ENCODE peak calls at places on chromosomes 11 and 22, in six cellular contexts. F, W, L, S, E and Q are unnamed samples.

GRCh38 chr11:9626778-9627394 is 37.0 kb upstream of the SWAP70 start:
- DNase-seq in S (peak), W (no peak), L (no peak), F (no peak), E (no peak), Q (no peak)

GRCh38 chr22:38267086-38267485 is 5.7 kb downstream of the TMEM184B start:
- DNase-seq in L (no peak), W (no peak), E (no peak), F (no peak), S (no peak), Q (no peak)

GRCh38 chr22:49305215-49305965 is 522.3 kb downstream of the BRD1 start:
- DNase-seq in E (peak), L (peak), S (no peak), W (peak), F (no peak), Q (peak)

GRCh38 chr22:28222066-28222465 is 303.0 kb upstream of the PITPNB start:
- DNase-seq in L (no peak), S (no peak), F (no peak), E (no peak), W (no peak), Q (no peak)

GRCh38 chr22:19709063-19709769 is 5.1 kb upstream of the SEPTIN5 start:
- DNase-seq in F (no peak), E (no peak), S (no peak), L (no peak), W (peak), Q (no peak)

GRCh38 chr11:32581556-32581955 is 2.1 kb upstream of the EIF3M start:
- DNase-seq in F (no peak), L (no peak), S (no peak), W (no peak), E (no peak), Q (no peak)

GRCh38 chr11:76621866-76622265 is 48.7 kb downstream of the LRRC32 start:
- DNase-seq in L (no peak), S (no peak), E (no peak), W (no peak), F (no peak), Q (no peak)

GRCh38 chr11:64186205-64187165 is 514 bp downstream of the STIP1 start:
- DNase-seq in E (no peak), F (no peak), S (no peak), L (peak), W (no peak), Q (no peak)

GRCh38 chr22:23083315-23084021 is 13.1 kb downstream of the GNAZ start:
- DNase-seq in S (no peak), E (no peak), W (no peak), F (no peak), L (no peak), Q (no peak)

GRCh38 chr11:35721576-35722341 is 59.2 kb downstream of the TRIM44 start:
- DNase-seq in E (no peak), S (no peak), W (no peak), L (no peak), F (no peak), Q (no peak)

GRCh38 chr11:7457211-7457610 is 28.1 kb upstream of the OLFML1 start:
- DNase-seq in E (no peak), S (no peak), W (no peak), F (peak), L (no peak), Q (peak)